ENCODE peak calls at places on chromosomes 13 and 19, in six cellular contexts. One of them, this sample, is unnamed.

GRCh38 chr13:40442191-40442590 is 224.2 kb downstream of the FOXO1 start:
- DNase-seq in SK-N-SH: no peak
- DNase-seq in MG63: no peak
- DNase-seq in pancreas: no peak
- DNase-seq in cardiac muscle cell: peak; percentile 32
- DNase-seq in astrocyte: no peak
- DNase-seq in this sample: no peak

GRCh38 chr13:100646871-100647270 is 27.7 kb downstream of the TMTC4 start:
- DNase-seq in cardiac muscle cell: no peak
- DNase-seq in MG63: no peak
- DNase-seq in pancreas: no peak
- DNase-seq in SK-N-SH: no peak
- DNase-seq in astrocyte: no peak
- DNase-seq in this sample: no peak

GRCh38 chr13:109868583-109869311 is 82.4 kb upstream of the IRS2 start:
- DNase-seq in astrocyte: no peak
- DNase-seq in MG63: no peak
- DNase-seq in SK-N-SH: no peak
- DNase-seq in cardiac muscle cell: no peak
- DNase-seq in pancreas: no peak
- DNase-seq in this sample: no peak

GRCh38 chr13:112744306-112745021 is 54.6 kb downstream of the ATP11A start:
- DNase-seq in astrocyte: peak; percentile 66
- DNase-seq in cardiac muscle cell: peak; percentile 45
- DNase-seq in MG63: no peak
- DNase-seq in pancreas: no peak
- DNase-seq in SK-N-SH: no peak
- DNase-seq in this sample: no peak

GRCh38 chr19:43467730-43468129 is 2.3 kb upstream of the LYPD3 start:
- DNase-seq in cardiac muscle cell: peak; percentile 50
- DNase-seq in SK-N-SH: no peak
- DNase-seq in pancreas: no peak
- DNase-seq in MG63: peak; percentile 23
- DNase-seq in astrocyte: peak; percentile 41
- DNase-seq in this sample: no peak

GRCh38 chr13:49476529-49476928 is 19.2 kb upstream of the PHF11 start:
- DNase-seq in pancreas: no peak
- DNase-seq in astrocyte: no peak
- DNase-seq in MG63: no peak
- DNase-seq in SK-N-SH: no peak
- DNase-seq in cardiac muscle cell: no peak
- DNase-seq in this sample: no peak

GRCh38 chr13:94479559-94480095 is at the start of gene DCT:
- DNase-seq in astrocyte: no peak
- DNase-seq in MG63: no peak
- DNase-seq in pancreas: no peak
- DNase-seq in cardiac muscle cell: no peak
- DNase-seq in SK-N-SH: no peak
- DNase-seq in this sample: no peak

GRCh38 chr19:801030-801860 is 4.0 kb downstream of the PTBP1 start:
- DNase-seq in SK-N-SH: peak; percentile 80
- DNase-seq in cardiac muscle cell: peak; percentile 70
- DNase-seq in astrocyte: no peak
- DNase-seq in MG63: peak; percentile 68
- DNase-seq in pancreas: peak; percentile 66
- DNase-seq in this sample: peak; percentile 65

GRCh38 chr13:29613101-29613500 is 17.6 kb upstream of the SLC7A1 start:
- DNase-seq in MG63: no peak
- DNase-seq in astrocyte: no peak
- DNase-seq in pancreas: no peak
- DNase-seq in SK-N-SH: no peak
- DNase-seq in cardiac muscle cell: no peak
- DNase-seq in this sample: no peak

GRCh38 chr13:24288870-24289269 is 20.5 kb upstream of the C1QTNF9 start:
- DNase-seq in MG63: no peak
- DNase-seq in astrocyte: no peak
- DNase-seq in pancreas: no peak
- DNase-seq in cardiac muscle cell: no peak
- DNase-seq in SK-N-SH: no peak
- DNase-seq in this sample: no peak

GRCh38 chr13:38685974-38686571 is 804 bp upstream of the FREM2 start:
- DNase-seq in SK-N-SH: peak; percentile 16
- DNase-seq in cardiac muscle cell: peak; percentile 15
- DNase-seq in astrocyte: peak; percentile 3
- DNase-seq in pancreas: peak; percentile 25
- DNase-seq in MG63: no peak
- DNase-seq in this sample: peak; percentile 40

GRCh38 chr13:48320906-48321510 is 17.5 kb downstream of the RB1 start:
- DNase-seq in pancreas: no peak
- DNase-seq in MG63: no peak
- DNase-seq in cardiac muscle cell: no peak
- DNase-seq in SK-N-SH: no peak
- DNase-seq in astrocyte: no peak
- DNase-seq in this sample: no peak
- H3K4me3 ChIP-seq in pancreas: peak overlapping the region; percentile 26
- H3K4me3 ChIP-seq in MG63: no peak overlapping the region
- H3K4me3 ChIP-seq in cardiac muscle cell: no peak overlapping the region
- H3K4me3 ChIP-seq in SK-N-SH: no peak overlapping the region
- H3K4me3 ChIP-seq in astrocyte: peak overlapping the region; percentile 23
- H3K4me3 ChIP-seq in this sample: no peak overlapping the region

DNA sequence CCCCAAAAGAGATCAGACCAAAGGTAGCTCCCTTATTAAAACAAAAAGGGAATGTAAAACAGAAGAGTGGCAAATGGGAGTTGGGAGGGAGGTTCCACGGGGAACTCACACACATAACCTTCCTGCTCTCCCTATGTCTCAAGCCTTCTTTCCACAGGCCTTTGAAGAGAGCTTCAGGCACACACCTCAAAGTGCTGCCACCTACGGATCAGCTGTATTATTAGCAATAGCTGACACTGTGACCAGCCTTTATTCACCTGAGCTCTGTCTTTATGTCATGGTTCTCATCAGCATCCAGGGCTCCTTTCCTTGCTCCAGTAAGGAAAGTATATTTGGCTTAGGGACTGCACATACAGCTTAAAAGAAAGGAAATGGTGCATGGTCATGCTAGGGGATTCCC is 11.3 kb downstream of the ZNF571 start:
- DNase-seq in astrocyte: no peak
- DNase-seq in cardiac muscle cell: no peak
- DNase-seq in MG63: no peak
- DNase-seq in pancreas: no peak
- DNase-seq in SK-N-SH: no peak
- DNase-seq in this sample: peak; percentile 52
- H3K36me3 ChIP-seq in astrocyte: peaks cover 5% of the 10 kb centered on the region
- H3K36me3 ChIP-seq in cardiac muscle cell: peaks cover 10% of the 10 kb centered on the region
- H3K36me3 ChIP-seq in MG63: peaks cover 17% of the 10 kb centered on the region
- H3K36me3 ChIP-seq in pancreas: peaks cover 12% of the 10 kb centered on the region
- H3K36me3 ChIP-seq in SK-N-SH: peaks cover 38% of the 10 kb centered on the region
- H3K36me3 ChIP-seq in this sample: peaks cover 2% of the 10 kb centered on the region

GRCh38 chr19:55369651-55370304 is 485 bp downstream of the IL11 start:
- DNase-seq in MG63: peak; percentile 43
- DNase-seq in SK-N-SH: peak; percentile 96
- DNase-seq in cardiac muscle cell: peak; percentile 53
- DNase-seq in pancreas: no peak
- DNase-seq in astrocyte: peak; percentile 68
- DNase-seq in this sample: peak; percentile 99

GRCh38 chr19:55370305-55370988 is at the start of gene IL11:
- DNase-seq in SK-N-SH: no peak
- DNase-seq in pancreas: no peak
- DNase-seq in astrocyte: peak; percentile 57
- DNase-seq in cardiac muscle cell: no peak
- DNase-seq in MG63: peak; percentile 39
- DNase-seq in this sample: no peak

GRCh38 chr19:55373993-55374757 is 2.5 kb upstream of the TMEM190 start:
- DNase-seq in SK-N-SH: peak; percentile 62
- DNase-seq in pancreas: no peak
- DNase-seq in cardiac muscle cell: peak; percentile 50
- DNase-seq in MG63: no peak
- DNase-seq in astrocyte: no peak
- DNase-seq in this sample: peak; percentile 88

GRCh38 chr19:55373318-55373992 is 3.2 kb upstream of the TMEM190 start:
- DNase-seq in SK-N-SH: no peak
- DNase-seq in cardiac muscle cell: no peak
- DNase-seq in astrocyte: no peak
- DNase-seq in MG63: no peak
- DNase-seq in pancreas: no peak
- DNase-seq in this sample: peak; percentile 82

GRCh38 chr19:55372316-55373081 is 2.2 kb upstream of the IL11 start:
- DNase-seq in astrocyte: peak; percentile 44
- DNase-seq in MG63: no peak
- DNase-seq in SK-N-SH: peak; percentile 64
- DNase-seq in pancreas: no peak
- DNase-seq in cardiac muscle cell: peak; percentile 36
- DNase-seq in this sample: peak; percentile 73
- H3K27me3 ChIP-seq in astrocyte: no peaks in the 10 kb centered on the region
- H3K27me3 ChIP-seq in MG63: peaks cover 11% of the 10 kb centered on the region
- H3K27me3 ChIP-seq in SK-N-SH: no peaks in the 10 kb centered on the region
- H3K27me3 ChIP-seq in pancreas: no peaks in the 10 kb centered on the region
- H3K27me3 ChIP-seq in cardiac muscle cell: peaks cover 55% of the 10 kb centered on the region
- H3K27me3 ChIP-seq in this sample: peaks cover 39% of the 10 kb centered on the region

DNA sequence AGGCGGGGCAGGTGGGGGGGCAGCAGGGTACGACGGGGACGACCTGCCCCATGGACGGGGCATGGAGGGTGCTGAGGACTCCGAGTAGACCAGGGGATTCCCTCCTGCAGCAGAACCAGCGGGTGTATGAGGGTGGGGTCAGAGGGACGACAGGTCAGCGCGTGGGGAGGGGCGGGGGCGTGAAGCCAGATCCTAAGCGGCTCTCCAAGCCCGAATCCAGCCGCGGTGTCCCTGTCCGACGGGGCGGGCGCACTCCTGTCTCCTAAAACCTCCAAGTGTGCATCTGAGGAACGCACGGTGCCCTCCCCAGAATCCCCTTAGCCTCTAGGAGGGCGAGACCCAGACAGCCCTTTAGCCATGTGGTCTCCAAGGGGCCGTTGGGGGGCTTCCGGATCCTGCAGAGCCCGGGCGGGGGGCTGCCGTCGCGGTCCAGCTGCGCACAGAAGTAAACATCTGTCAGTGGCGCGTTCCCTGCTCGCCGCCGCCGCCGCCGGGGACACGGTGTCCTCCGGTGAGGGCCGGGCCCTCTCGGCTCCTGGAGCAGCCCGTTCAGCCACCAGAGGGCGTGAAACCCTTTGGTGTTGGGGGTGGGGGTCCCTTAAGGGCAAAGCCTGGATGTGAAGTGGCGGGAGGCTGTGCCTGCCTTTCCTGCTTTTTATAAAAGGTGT is 732 bp downstream of the NRTN start:
- DNase-seq in astrocyte: no peak
- DNase-seq in SK-N-SH: peak; percentile 91
- DNase-seq in cardiac muscle cell: peak; percentile 60
- DNase-seq in pancreas: peak; percentile 75
- DNase-seq in MG63: peak; percentile 50
- DNase-seq in this sample: peak; percentile 98
- H3K4me3 ChIP-seq in astrocyte: no peak overlapping the region
- H3K4me3 ChIP-seq in SK-N-SH: peak overlapping the region; percentile 34
- H3K4me3 ChIP-seq in cardiac muscle cell: peak overlapping the region; percentile 53
- H3K4me3 ChIP-seq in pancreas: peak overlapping the region; percentile 55
- H3K4me3 ChIP-seq in MG63: no peak overlapping the region
- H3K4me3 ChIP-seq in this sample: peak overlapping the region; percentile 50

GRCh38 chr19:9151367-9151766 is 11.2 kb downstream of the ZNF317 start:
- DNase-seq in astrocyte: no peak
- DNase-seq in MG63: no peak
- DNase-seq in cardiac muscle cell: no peak
- DNase-seq in pancreas: no peak
- DNase-seq in SK-N-SH: no peak
- DNase-seq in this sample: no peak

GRCh38 chr19:9150650-9151049 is 10.5 kb downstream of the ZNF317 start:
- DNase-seq in MG63: no peak
- DNase-seq in pancreas: no peak
- DNase-seq in astrocyte: no peak
- DNase-seq in cardiac muscle cell: no peak
- DNase-seq in SK-N-SH: no peak
- DNase-seq in this sample: no peak

GRCh38 chr19:9149976-9150375 is 9.8 kb downstream of the ZNF317 start:
- DNase-seq in astrocyte: no peak
- DNase-seq in SK-N-SH: no peak
- DNase-seq in cardiac muscle cell: no peak
- DNase-seq in MG63: peak; percentile 30
- DNase-seq in pancreas: no peak
- DNase-seq in this sample: no peak

GRCh38 chr19:9146882-9147281 is 6.7 kb downstream of the ZNF317 start:
- DNase-seq in MG63: no peak
- DNase-seq in cardiac muscle cell: no peak
- DNase-seq in astrocyte: no peak
- DNase-seq in SK-N-SH: no peak
- DNase-seq in pancreas: no peak
- DNase-seq in this sample: no peak

GRCh38 chr19:9148687-9149086 is 8.5 kb downstream of the ZNF317 start:
- DNase-seq in MG63: no peak
- DNase-seq in pancreas: no peak
- DNase-seq in SK-N-SH: no peak
- DNase-seq in astrocyte: no peak
- DNase-seq in cardiac muscle cell: no peak
- DNase-seq in this sample: no peak
- H3K36me3 ChIP-seq in MG63: peaks cover 93% of the 10 kb centered on the region
- H3K36me3 ChIP-seq in pancreas: no peaks in the 10 kb centered on the region
- H3K36me3 ChIP-seq in SK-N-SH: peaks cover 67% of the 10 kb centered on the region
- H3K36me3 ChIP-seq in astrocyte: peaks cover 5% of the 10 kb centered on the region
- H3K36me3 ChIP-seq in cardiac muscle cell: no peaks in the 10 kb centered on the region
- H3K36me3 ChIP-seq in this sample: peaks cover 8% of the 10 kb centered on the region

GRCh38 chr13:34883381-34883780 is 58.7 kb upstream of the NBEA start:
- DNase-seq in pancreas: no peak
- DNase-seq in MG63: no peak
- DNase-seq in astrocyte: no peak
- DNase-seq in cardiac muscle cell: no peak
- DNase-seq in SK-N-SH: no peak
- DNase-seq in this sample: no peak

GRCh38 chr13:34884366-34884765 is 57.7 kb upstream of the NBEA start:
- DNase-seq in SK-N-SH: no peak
- DNase-seq in cardiac muscle cell: no peak
- DNase-seq in astrocyte: no peak
- DNase-seq in MG63: no peak
- DNase-seq in pancreas: no peak
- DNase-seq in this sample: no peak

GRCh38 chr13:34886476-34886875 is 55.6 kb upstream of the NBEA start:
- DNase-seq in cardiac muscle cell: no peak
- DNase-seq in astrocyte: no peak
- DNase-seq in MG63: no peak
- DNase-seq in pancreas: no peak
- DNase-seq in SK-N-SH: no peak
- DNase-seq in this sample: no peak

DNA sequence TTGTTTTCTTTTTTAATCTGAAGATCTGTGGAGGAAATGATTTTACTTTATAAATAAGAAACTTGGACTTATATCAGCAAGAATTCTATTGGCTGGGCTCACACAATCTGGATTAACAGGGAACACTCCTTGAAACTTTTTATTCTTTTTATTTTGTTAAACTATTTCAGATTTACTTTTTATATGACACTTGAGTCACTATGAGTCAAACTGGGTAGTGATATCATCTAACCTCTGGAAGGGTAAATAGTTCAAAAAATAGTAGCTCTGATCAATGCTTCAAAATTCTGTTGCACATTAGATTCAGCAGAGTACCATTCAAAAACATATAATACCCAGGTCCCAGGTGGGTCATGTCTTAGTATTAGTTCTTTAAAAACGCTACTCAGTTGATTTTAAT is 55.1 kb upstream of the NBEA start:
- DNase-seq in SK-N-SH: no peak
- DNase-seq in astrocyte: no peak
- DNase-seq in pancreas: no peak
- DNase-seq in MG63: no peak
- DNase-seq in cardiac muscle cell: no peak
- DNase-seq in this sample: no peak
- H3K27me3 ChIP-seq in SK-N-SH: no peaks in the 10 kb centered on the region
- H3K27me3 ChIP-seq in astrocyte: no peaks in the 10 kb centered on the region
- H3K27me3 ChIP-seq in pancreas: no peaks in the 10 kb centered on the region
- H3K27me3 ChIP-seq in MG63: no peaks in the 10 kb centered on the region
- H3K27me3 ChIP-seq in cardiac muscle cell: no peaks in the 10 kb centered on the region
- H3K27me3 ChIP-seq in this sample: no peaks in the 10 kb centered on the region